ENCODE peak calls at places on chromosome 5, in seven cellular contexts. R is stomach, K is right lobe of liver, H is heart right ventricle, J is lower lobe of right lung, S is spleen, A is IMR-90. V is an unnamed sample. For H3K27me3, the result is how much of the 10 kb centered on the place peaks cover.

GRCh38 chr5:31023105-31023504 is 170.4 kb upstream of the CDH6 start:
- DNase-seq in K (no peak), A (peak), R (no peak), H (no peak), S (no peak), J (no peak), V (peak)

GRCh38 chr5:177154003-177154643 is 20.6 kb downstream of the NSD1 start:
- DNase-seq in H (no peak), J (no peak), S (no peak), A (peak), R (no peak), K (no peak), V (no peak)

GRCh38 chr5:37619353-37619752 is 220.5 kb downstream of the GDNF start:
- DNase-seq in R (no peak), A (peak), S (no peak), K (no peak), H (no peak), J (no peak), V (no peak)

GRCh38 chr5:66603881-66604280 is 7.7 kb downstream of the MAST4 start:
- DNase-seq in S (no peak), J (no peak), A (no peak), K (no peak), H (no peak), R (no peak), V (no peak)

GRCh38 chr5:138441221-138441620 is 2.4 kb downstream of the REEP2 start:
- DNase-seq in J (no peak), S (no peak), H (no peak), K (no peak), A (no peak), R (no peak), V (no peak)

GRCh38 chr5:119285070-119285916 is 70.5 kb upstream of the TNFAIP8 start:
- DNase-seq in S (no peak), J (no peak), R (no peak), H (peak), K (no peak), A (no peak), V (no peak)

GRCh38 chr5:147756566-147756965 is 26.0 kb downstream of the JAKMIP2 start:
- DNase-seq in J (no peak), H (no peak), R (no peak), S (no peak), K (no peak), A (no peak), V (no peak)

GRCh38 chr5:72559866-72560766 is 52.9 kb upstream of the ZNF366 start:
- DNase-seq in J (no peak), R (no peak), K (no peak), H (no peak), S (no peak), A (no peak), V (no peak)

GRCh38 chr5:56534102-56534501 is 281.2 kb upstream of the MAP3K1 start:
- DNase-seq in S (no peak), J (no peak), A (no peak), H (no peak), R (peak), K (no peak), V (peak)

GRCh38 chr5:147763791-147764525 is 18.6 kb downstream of the JAKMIP2 start:
- DNase-seq in A (peak), R (no peak), H (no peak), K (no peak), S (no peak), J (no peak), V (peak)

GRCh38 chr5:170483701-170484458 is 19.9 kb upstream of the KCNIP1 start:
- DNase-seq in A (no peak), S (no peak), K (no peak), J (no peak), H (no peak), R (no peak), V (no peak)

GRCh38 chr5:180618487-180618829 is 27.2 kb upstream of the SCGB3A1 start:
- DNase-seq in H (no peak), J (no peak), S (no peak), K (no peak), A (no peak), R (no peak), V (no peak)

GRCh38 chr5:26700759-26701384 is 337.5 kb downstream of the CDH9 start:
- DNase-seq in J (no peak), R (no peak), A (no peak), S (no peak), H (no peak), K (no peak), V (no peak)

GRCh38 chr5:59832577-59833301 is 60.8 kb downstream of the PDE4D start:
- DNase-seq in S (no peak), R (no peak), K (no peak), J (no peak), H (no peak), A (no peak), V (no peak)

GRCh38 chr5:148820778-148821395 is 5.5 kb upstream of the ADRB2 start:
- DNase-seq in A (peak), K (no peak), J (no peak), H (no peak), R (no peak), S (no peak), V (no peak)

GRCh38 chr5:82931110-82931509 is 146.1 kb downstream of the TMEM167A start:
- DNase-seq in J (no peak), H (no peak), R (no peak), A (peak), S (no peak), K (no peak), V (no peak)

GRCh38 chr5:174729075-174729680 is 4.8 kb downstream of the MSX2 start:
- DNase-seq in H (no peak), A (no peak), J (no peak), K (no peak), S (no peak), R (no peak), V (no peak)

GRCh38 chr5:91018185-91018584 is 364.9 kb downstream of the ARRDC3 start:
- DNase-seq in H (no peak), R (no peak), K (no peak), S (no peak), A (peak), J (no peak), V (no peak)

GRCh38 chr5:2863675-2864433 is 112.4 kb upstream of the IRX2 start:
- DNase-seq in J (no peak), K (no peak), R (no peak), A (no peak), H (no peak), S (no peak), V (no peak)

GRCh38 chr5:2863133-2863532 is 111.7 kb upstream of the IRX2 start:
- DNase-seq in S (no peak), J (no peak), H (no peak), R (no peak), A (no peak), K (no peak), V (no peak)

GRCh38 chr5:2865856-2866546 is 114.5 kb upstream of the IRX2 start:
- DNase-seq in A (no peak), R (no peak), K (no peak), S (no peak), J (no peak), H (no peak), V (no peak)

GRCh38 chr5:2866622-2867372 is 115.3 kb upstream of the IRX2 start:
- DNase-seq in K (no peak), R (no peak), S (no peak), A (no peak), H (no peak), J (no peak), V (no peak)

GRCh38 chr5:2864515-2864914 is 113.0 kb upstream of the IRX2 start:
- DNase-seq in S (no peak), R (no peak), A (no peak), K (no peak), H (no peak), J (no peak), V (no peak)
- H3K27me3 ChIP-seq in S (under half), R (under half), A (under half), K (under half), H (under half), J (under half), V (under half)

GRCh38 chr5:65100846-65101678 is 332.3 kb downstream of the CWC27 start:
- DNase-seq in J (peak), S (no peak), R (peak), H (peak), A (peak), K (peak), V (no peak)

GRCh38 chr5:65102826-65103673 is 334.3 kb downstream of the CWC27 start:
- DNase-seq in A (peak), K (peak), R (peak), H (peak), J (peak), S (peak), V (peak)

GRCh38 chr5:65101706-65102105 is 333.0 kb downstream of the CWC27 start:
- DNase-seq in H (no peak), S (no peak), K (no peak), R (no peak), A (peak), J (no peak), V (no peak)

GRCh38 chr5:65103674-65104035 is 334.9 kb downstream of the CWC27 start:
- DNase-seq in K (no peak), J (no peak), R (no peak), A (no peak), S (no peak), H (no peak), V (no peak)

DNA sequence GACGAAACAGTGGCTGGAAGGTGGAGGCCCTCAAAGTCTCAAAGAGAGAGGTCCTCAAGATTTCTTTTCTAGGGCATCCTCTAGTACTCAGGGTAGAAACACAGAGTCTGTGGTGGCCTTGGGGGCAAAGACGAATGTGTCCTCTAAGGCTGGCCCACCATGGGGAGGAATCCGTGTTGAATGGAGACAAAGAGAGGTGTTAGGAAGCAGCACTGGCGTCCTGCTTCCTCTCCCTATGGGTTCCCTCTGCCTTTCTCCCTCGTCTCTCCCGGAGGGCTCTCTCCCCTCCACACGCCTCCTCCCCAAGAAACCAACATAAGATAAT is 333.7 kb downstream of the CWC27 start:
- DNase-seq in J (no peak), A (no peak), K (no peak), H (no peak), R (no peak), S (no peak), V (no peak)
- H3K4me3 ChIP-seq in J (peak), A (no peak), K (peak), H (peak), R (peak), S (peak), V (peak)

GRCh38 chr5:132280371-132281240 is 13.6 kb upstream of the SLC22A4 start:
- DNase-seq in J (no peak), A (no peak), R (no peak), S (no peak), H (no peak), K (no peak), V (no peak)

GRCh38 chr5:132279801-132280200 is 14.4 kb upstream of the SLC22A4 start:
- DNase-seq in J (no peak), K (no peak), R (no peak), H (no peak), S (peak), A (no peak), V (no peak)

GRCh38 chr5:132281856-132282614 is 12.2 kb upstream of the SLC22A4 start:
- DNase-seq in R (no peak), K (no peak), J (no peak), H (no peak), S (no peak), A (no peak), V (no peak)

GRCh38 chr5:132277971-132278964 is 15.9 kb upstream of the SLC22A4 start:
- DNase-seq in S (peak), J (no peak), R (no peak), A (no peak), K (no peak), H (no peak), V (no peak)

DNA sequence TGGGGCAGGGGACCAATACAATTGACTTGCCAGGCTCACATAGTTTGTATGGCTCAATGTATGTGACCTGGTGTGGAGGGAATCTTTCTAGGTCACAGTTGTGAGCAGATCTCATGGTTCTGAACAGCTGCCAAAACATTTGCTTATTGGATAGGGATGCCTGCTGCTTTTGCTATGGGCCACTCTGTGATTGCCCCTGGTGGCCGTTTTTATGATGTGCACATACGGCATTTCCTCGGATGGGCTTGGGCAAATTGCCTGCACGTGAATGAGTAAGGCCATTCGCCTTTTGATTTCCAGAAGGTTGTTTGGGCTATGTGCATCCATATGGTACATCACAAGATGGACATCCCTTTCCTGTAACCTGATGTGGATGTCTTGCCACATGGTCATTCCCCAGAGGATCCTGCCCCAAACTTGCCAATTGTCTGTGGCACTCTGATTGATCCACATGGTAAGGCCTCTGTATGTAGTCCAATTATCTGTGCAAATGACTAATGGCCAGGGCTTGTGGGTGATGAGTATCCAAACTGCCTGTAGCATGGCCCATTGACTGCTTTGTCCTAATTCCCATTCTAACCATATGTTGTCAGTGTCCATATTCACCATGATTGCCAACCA is 10.7 kb upstream of the SLC22A4 start:
- DNase-seq in S (peak), J (no peak), A (peak), H (no peak), R (peak), K (no peak), V (no peak)
- TF ChIP-seq CTCF in S (peak), J (peak), A (peak), H (peak), R (peak), K (peak), V (peak)

DNA sequence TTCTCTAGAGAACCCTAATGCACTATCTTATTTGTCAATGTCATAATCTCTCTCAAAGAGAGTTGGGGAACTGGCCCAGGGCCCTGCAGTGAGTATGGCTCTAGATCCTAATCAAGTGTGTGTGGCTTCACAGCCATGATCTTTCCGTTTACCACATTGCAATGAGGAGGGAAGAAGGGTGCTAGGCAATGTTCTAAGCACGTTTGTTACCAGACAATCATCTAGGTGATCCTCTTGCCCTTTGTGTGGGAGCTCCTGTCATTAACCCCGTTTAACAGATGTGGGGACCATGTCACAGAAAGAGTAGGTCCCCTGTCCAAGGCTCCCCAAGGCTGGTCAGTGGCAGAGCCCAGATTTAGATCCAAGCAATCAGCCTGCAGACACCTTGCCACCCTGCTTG is 128.2 kb upstream of the IRX4 start:
- DNase-seq in S (no peak), A (no peak), R (no peak), H (no peak), K (no peak), J (no peak), V (no peak)
- H3K27me3 ChIP-seq in S (under half), A (under half), R (under half), H (under half), K (under half), J (under half), V (under half)

V was measured in kidney epithelial cell.